ENCODE peak calls at places on chromosomes 2 and 18, in six cellular contexts. O, W, E, K, Q and C are unnamed samples.
A peak's percentile ranks its signal among the peaks of the same experiment; 100 is the strongest.

GRCh38 chr2:151827564-151828142 is 568 bp downstream of the ARL5A start:
- DNase-seq in O (peak; percentile 45), W (peak; percentile 16), E (peak; percentile 48), K (peak; percentile 24), Q (peak; percentile 4), C (peak; percentile 25)

GRCh38 chr2:128549094-128549493 is 230.4 kb upstream of the HS6ST1 start:
- DNase-seq in O (peak; percentile 17), W (no peak), E (no peak), K (no peak), Q (no peak), C (no peak)

GRCh38 chr2:6906165-6906751 is 11.0 kb upstream of the RNF144A start:
- DNase-seq in O (no peak), W (no peak), E (no peak), K (no peak), Q (no peak), C (no peak)

GRCh38 chr2:229363126-229363814 is 92.2 kb upstream of the PID1 start:
- DNase-seq in O (no peak), W (no peak), E (no peak), K (no peak), Q (no peak), C (no peak)

GRCh38 chr18:24015897-24016631 is 1.5 kb downstream of the TTC39C start:
- DNase-seq in O (no peak), W (no peak), E (peak; percentile 52), K (no peak), Q (no peak), C (no peak)

GRCh38 chr2:8860239-8860638 is 22.8 kb upstream of the KIDINS220 start:
- DNase-seq in O (no peak), W (no peak), E (no peak), K (no peak), Q (no peak), C (no peak)

GRCh38 chr18:46161721-46162421 is 57.7 kb downstream of the HAUS1 start:
- DNase-seq in O (no peak), W (no peak), E (no peak), K (no peak), Q (no peak), C (no peak)

GRCh38 chr18:61530681-61531080 is 197.5 kb downstream of the CDH20 start:
- DNase-seq in O (no peak), W (no peak), E (no peak), K (no peak), Q (no peak), C (no peak)

GRCh38 chr18:79477711-79478483 is 82.2 kb downstream of the NFATC1 start:
- DNase-seq in O (no peak), W (no peak), E (no peak), K (no peak), Q (no peak), C (no peak)

GRCh38 chr18:72107647-72108046 is 436.5 kb downstream of the CBLN2 start:
- DNase-seq in O (no peak), W (no peak), E (no peak), K (no peak), Q (no peak), C (peak; percentile 15)

GRCh38 chr18:65876310-65876709 is 125.5 kb downstream of the CDH7 start:
- DNase-seq in O (no peak), W (no peak), E (no peak), K (no peak), Q (no peak), C (no peak)

GRCh38 chr2:3780477-3781402 is 77.4 kb downstream of the DCDC2C start:
- DNase-seq in O (peak; percentile 65), W (peak; percentile 73), E (peak; percentile 77), K (peak; percentile 36), Q (peak; percentile 4), C (peak; percentile 87)

GRCh38 chr2:80655265-80655664 is 350.7 kb upstream of the LRRTM1 start:
- DNase-seq in O (no peak), W (no peak), E (no peak), K (no peak), Q (no peak), C (no peak)

GRCh38 chr2:100610381-100610831 is 47.6 kb downstream of the PDCL3 start:
- DNase-seq in O (peak; percentile 74), W (peak; percentile 49), E (peak; percentile 56), K (peak; percentile 54), Q (peak; percentile 73), C (peak; percentile 83)

GRCh38 chr2:186544255-186544675 is 45.6 kb upstream of the ITGAV start:
- DNase-seq in O (peak; percentile 63), W (peak; percentile 93), E (peak; percentile 16), K (no peak), Q (no peak), C (peak; percentile 4)

GRCh38 chr2:69465513-69466456 is 28.6 kb upstream of the NFU1 start:
- DNase-seq in O (no peak), W (no peak), E (no peak), K (no peak), Q (no peak), C (no peak)

GRCh38 chr2:170361359-170361936 is 183.5 kb downstream of the MYO3B start:
- DNase-seq in O (peak; percentile 47), W (peak; percentile 50), E (peak; percentile 72), K (peak; percentile 38), Q (peak; percentile 31), C (peak; percentile 21)

GRCh38 chr2:109473006-109473380 is 140.8 kb downstream of the SEPTIN10 start:
- DNase-seq in O (no peak), W (no peak), E (no peak), K (no peak), Q (no peak), C (peak; percentile 69)

GRCh38 chr2:70743677-70744076 is 24.3 kb downstream of the ADD2 start:
- DNase-seq in O (no peak), W (no peak), E (no peak), K (no peak), Q (no peak), C (no peak)

GRCh38 chr2:11097988-11098387 is 57.3 kb upstream of the SLC66A3 start:
- DNase-seq in O (no peak), W (no peak), E (no peak), K (no peak), Q (no peak), C (no peak)

GRCh38 chr18:63951302-63951705 is 2.2 kb downstream of the HMSD start:
- DNase-seq in O (no peak), W (peak; percentile 34), E (peak; percentile 73), K (no peak), Q (no peak), C (no peak)

GRCh38 chr2:107412981-107413380 is 413.7 kb upstream of the RGPD4 start:
- DNase-seq in O (no peak), W (no peak), E (no peak), K (no peak), Q (no peak), C (no peak)

GRCh38 chr2:133266075-133266925 is 302.0 kb downstream of the NCKAP5 start:
- DNase-seq in O (peak; percentile 47), W (no peak), E (no peak), K (no peak), Q (no peak), C (peak; percentile 86)
- H3K4me3 ChIP-seq in O (peak overlapping the region; percentile 57), W (peak overlapping the region; percentile 63), E (no peak overlapping the region), K (peak overlapping the region; percentile 54), Q (no peak overlapping the region), C (peak overlapping the region; percentile 65)

GRCh38 chr2:219494952-219495530 is 3.6 kb upstream of the GMPPA start:
- DNase-seq in O (no peak), W (no peak), E (no peak), K (no peak), Q (no peak), C (no peak)

GRCh38 chr2:219496781-219497494 is 1.8 kb upstream of the GMPPA start:
- DNase-seq in O (no peak), W (no peak), E (no peak), K (peak; percentile 38), Q (no peak), C (no peak)

GRCh38 chr2:219496247-219496646 is 2.4 kb upstream of the GMPPA start:
- DNase-seq in O (no peak), W (no peak), E (no peak), K (no peak), Q (no peak), C (no peak)

GRCh38 chr2:219497495-219498279 is 1.0 kb upstream of the GMPPA start:
- DNase-seq in O (peak; percentile 91), W (peak; percentile 74), E (peak; percentile 64), K (peak; percentile 95), Q (no peak), C (peak; percentile 93)

GRCh38 chr2:219495531-219496122 is 3.1 kb upstream of the GMPPA start:
- DNase-seq in O (peak; percentile 77), W (peak; percentile 74), E (peak; percentile 74), K (peak; percentile 62), Q (peak; percentile 17), C (peak; percentile 96)
- H3K4me3 ChIP-seq in O (no peak overlapping the region), W (no peak overlapping the region), E (no peak overlapping the region), K (no peak overlapping the region), Q (no peak overlapping the region), C (no peak overlapping the region)

GRCh38 chr18:75784413-75784812 is 356.9 kb upstream of the SMIM21 start:
- DNase-seq in O (no peak), W (no peak), E (peak; percentile 10), K (no peak), Q (no peak), C (no peak)
- H3K4me3 ChIP-seq in O (no peak overlapping the region), W (no peak overlapping the region), E (no peak overlapping the region), K (no peak overlapping the region), Q (no peak overlapping the region), C (no peak overlapping the region)

DNA sequence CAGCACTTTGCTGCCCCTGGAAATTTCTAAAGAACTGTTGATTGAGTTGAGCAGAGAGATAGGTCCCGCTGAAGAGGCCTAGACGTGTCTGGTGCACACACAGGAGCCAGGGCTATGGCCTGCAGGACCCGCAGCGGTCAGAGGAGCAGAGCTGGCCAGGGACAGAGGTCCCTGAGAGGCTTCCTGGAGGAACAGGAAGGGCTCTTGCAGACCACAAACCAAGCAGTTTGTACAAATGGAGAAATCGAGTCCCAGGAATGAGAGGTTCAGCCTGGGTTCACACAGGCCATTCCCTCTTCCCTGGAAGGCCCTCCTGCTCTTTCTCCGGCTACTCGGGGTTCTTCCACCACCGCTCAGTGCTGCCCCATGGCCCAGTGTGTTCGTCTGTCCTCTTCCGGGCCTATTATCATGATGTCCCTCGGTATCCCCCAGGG is 1.2 kb upstream of the BIN1 start:
- DNase-seq in O (peak; percentile 30), W (no peak), E (no peak), K (no peak), Q (no peak), C (peak; percentile 19)
- H3K4me3 ChIP-seq in O (no peak overlapping the region), W (no peak overlapping the region), E (no peak overlapping the region), K (peak overlapping the region; percentile 86), Q (no peak overlapping the region), C (no peak overlapping the region)

GRCh38 chr2:215476424-215476823 is 40.6 kb upstream of the FN1 start:
- DNase-seq in O (no peak), W (peak; percentile 47), E (no peak), K (no peak), Q (no peak), C (no peak)
- H3K4me3 ChIP-seq in O (no peak overlapping the region), W (no peak overlapping the region), E (no peak overlapping the region), K (no peak overlapping the region), Q (no peak overlapping the region), C (no peak overlapping the region)

GRCh38 chr2:48755473-48755872 is at the start of gene LHCGR:
- DNase-seq in O (no peak), W (no peak), E (no peak), K (no peak), Q (no peak), C (peak; percentile 76)
- H3K4me3 ChIP-seq in O (no peak within 1 kb of the TSS), W (peak within 1 kb of the TSS; percentile 33), E (no peak within 1 kb of the TSS), K (no peak within 1 kb of the TSS), Q (no peak within 1 kb of the TSS), C (peak within 1 kb of the TSS; percentile 48)